ENCODE peak calls at places on chromosomes 1 and 21, in ten cellular contexts. One of them, this sample, is unnamed.

GRCh38 chr1:234326493-234327366 is 46.5 kb upstream of the COA6 start:
- DNase-seq in esophagus squamous epithelium: no peak
- DNase-seq in cardiac muscle cell: peak; percentile 75
- DNase-seq in gastrocnemius medialis: no peak
- DNase-seq in dorsolateral prefrontal cortex: no peak
- DNase-seq in CD8-positive, alpha-beta memory T cell: peak; percentile 54
- DNase-seq in adrenal gland: peak; percentile 44
- DNase-seq in CD4-positive, CD25-positive, alpha-beta regulatory T cell: peak; percentile 75
- DNase-seq in upper lobe of right lung: peak; percentile 72
- DNase-seq in left ventricle myocardium inferior: peak; percentile 23
- DNase-seq in this sample: no peak

GRCh38 chr1:183030053-183030452 is 6.8 kb downstream of the LAMC1 start:
- DNase-seq in esophagus squamous epithelium: no peak
- DNase-seq in CD4-positive, CD25-positive, alpha-beta regulatory T cell: no peak
- DNase-seq in adrenal gland: no peak
- DNase-seq in dorsolateral prefrontal cortex: no peak
- DNase-seq in gastrocnemius medialis: no peak
- DNase-seq in cardiac muscle cell: no peak
- DNase-seq in CD8-positive, alpha-beta memory T cell: no peak
- DNase-seq in upper lobe of right lung: no peak
- DNase-seq in left ventricle myocardium inferior: no peak
- DNase-seq in this sample: no peak

GRCh38 chr1:152035406-152036315 is 1.1 kb downstream of the S100A11 start:
- DNase-seq in upper lobe of right lung: no peak
- DNase-seq in CD4-positive, CD25-positive, alpha-beta regulatory T cell: peak; percentile 6
- DNase-seq in adrenal gland: no peak
- DNase-seq in gastrocnemius medialis: no peak
- DNase-seq in CD8-positive, alpha-beta memory T cell: no peak
- DNase-seq in cardiac muscle cell: no peak
- DNase-seq in esophagus squamous epithelium: no peak
- DNase-seq in dorsolateral prefrontal cortex: no peak
- DNase-seq in left ventricle myocardium inferior: no peak
- DNase-seq in this sample: no peak

GRCh38 chr21:39037807-39038405 is 145.3 kb downstream of the PSMG1 start:
- DNase-seq in gastrocnemius medialis: no peak
- DNase-seq in cardiac muscle cell: no peak
- DNase-seq in esophagus squamous epithelium: no peak
- DNase-seq in upper lobe of right lung: no peak
- DNase-seq in CD8-positive, alpha-beta memory T cell: no peak
- DNase-seq in left ventricle myocardium inferior: no peak
- DNase-seq in CD4-positive, CD25-positive, alpha-beta regulatory T cell: no peak
- DNase-seq in dorsolateral prefrontal cortex: no peak
- DNase-seq in adrenal gland: no peak
- DNase-seq in this sample: no peak

GRCh38 chr1:77473690-77474089 is 191.9 kb downstream of the AK5 start:
- DNase-seq in cardiac muscle cell: no peak
- DNase-seq in gastrocnemius medialis: no peak
- DNase-seq in left ventricle myocardium inferior: no peak
- DNase-seq in CD8-positive, alpha-beta memory T cell: no peak
- DNase-seq in CD4-positive, CD25-positive, alpha-beta regulatory T cell: no peak
- DNase-seq in esophagus squamous epithelium: no peak
- DNase-seq in dorsolateral prefrontal cortex: no peak
- DNase-seq in adrenal gland: peak; percentile 16
- DNase-seq in upper lobe of right lung: no peak
- DNase-seq in this sample: peak; percentile 66

GRCh38 chr1:56339786-56340465 is 239.4 kb downstream of the PLPP3 start:
- DNase-seq in CD4-positive, CD25-positive, alpha-beta regulatory T cell: no peak
- DNase-seq in dorsolateral prefrontal cortex: no peak
- DNase-seq in esophagus squamous epithelium: no peak
- DNase-seq in CD8-positive, alpha-beta memory T cell: no peak
- DNase-seq in gastrocnemius medialis: no peak
- DNase-seq in cardiac muscle cell: no peak
- DNase-seq in adrenal gland: no peak
- DNase-seq in left ventricle myocardium inferior: no peak
- DNase-seq in upper lobe of right lung: no peak
- DNase-seq in this sample: no peak

GRCh38 chr1:81679972-81680371 is 120.8 kb upstream of the ADGRL2 start:
- DNase-seq in adrenal gland: no peak
- DNase-seq in left ventricle myocardium inferior: no peak
- DNase-seq in esophagus squamous epithelium: no peak
- DNase-seq in dorsolateral prefrontal cortex: no peak
- DNase-seq in gastrocnemius medialis: peak; percentile 15
- DNase-seq in CD8-positive, alpha-beta memory T cell: no peak
- DNase-seq in cardiac muscle cell: peak; percentile 34
- DNase-seq in upper lobe of right lung: no peak
- DNase-seq in CD4-positive, CD25-positive, alpha-beta regulatory T cell: no peak
- DNase-seq in this sample: no peak

GRCh38 chr1:67552336-67552759 is 122.1 kb upstream of the SERBP1 start:
- DNase-seq in adrenal gland: no peak
- DNase-seq in CD8-positive, alpha-beta memory T cell: no peak
- DNase-seq in CD4-positive, CD25-positive, alpha-beta regulatory T cell: no peak
- DNase-seq in esophagus squamous epithelium: no peak
- DNase-seq in cardiac muscle cell: no peak
- DNase-seq in left ventricle myocardium inferior: no peak
- DNase-seq in gastrocnemius medialis: no peak
- DNase-seq in upper lobe of right lung: no peak
- DNase-seq in dorsolateral prefrontal cortex: no peak
- DNase-seq in this sample: no peak

GRCh38 chr1:113669988-113670387 is 89.3 kb downstream of the PHTF1 start:
- DNase-seq in upper lobe of right lung: no peak
- DNase-seq in adrenal gland: no peak
- DNase-seq in CD4-positive, CD25-positive, alpha-beta regulatory T cell: no peak
- DNase-seq in CD8-positive, alpha-beta memory T cell: no peak
- DNase-seq in dorsolateral prefrontal cortex: no peak
- DNase-seq in gastrocnemius medialis: no peak
- DNase-seq in left ventricle myocardium inferior: no peak
- DNase-seq in cardiac muscle cell: no peak
- DNase-seq in esophagus squamous epithelium: no peak
- DNase-seq in this sample: no peak

GRCh38 chr21:45104560-45104959 is 30.2 kb downstream of the ADARB1 start:
- DNase-seq in cardiac muscle cell: no peak
- DNase-seq in dorsolateral prefrontal cortex: no peak
- DNase-seq in left ventricle myocardium inferior: peak; percentile 57
- DNase-seq in CD4-positive, CD25-positive, alpha-beta regulatory T cell: no peak
- DNase-seq in esophagus squamous epithelium: no peak
- DNase-seq in CD8-positive, alpha-beta memory T cell: no peak
- DNase-seq in upper lobe of right lung: no peak
- DNase-seq in gastrocnemius medialis: peak; percentile 32
- DNase-seq in adrenal gland: no peak
- DNase-seq in this sample: no peak

DNA sequence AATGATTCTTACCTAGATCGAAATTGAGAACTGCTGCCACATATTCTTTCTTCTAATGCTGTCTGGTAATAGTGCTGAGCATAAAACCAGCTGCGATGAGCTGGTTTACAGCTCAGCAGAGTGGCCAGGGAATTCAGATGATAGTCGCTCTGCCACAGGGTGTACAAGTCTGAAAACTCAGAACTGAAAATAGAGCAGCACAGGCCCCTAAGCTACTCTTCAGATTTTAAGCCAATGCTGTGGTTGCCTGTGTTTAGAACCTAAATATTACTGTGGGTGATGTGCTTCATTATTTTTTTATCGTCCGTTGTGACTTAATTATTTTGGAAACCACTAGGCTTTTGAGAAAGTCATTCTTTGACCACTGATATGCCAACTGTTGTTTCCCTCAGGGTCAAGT is 152.0 kb downstream of the ADGRL4 start:
- DNase-seq in upper lobe of right lung: no peak
- DNase-seq in left ventricle myocardium inferior: no peak
- DNase-seq in cardiac muscle cell: no peak
- DNase-seq in CD8-positive, alpha-beta memory T cell: no peak
- DNase-seq in gastrocnemius medialis: no peak
- DNase-seq in dorsolateral prefrontal cortex: no peak
- DNase-seq in esophagus squamous epithelium: no peak
- DNase-seq in adrenal gland: no peak
- DNase-seq in CD4-positive, CD25-positive, alpha-beta regulatory T cell: no peak
- DNase-seq in this sample: no peak
- H3K27ac ChIP-seq in upper lobe of right lung: no peak overlapping the region
- H3K27ac ChIP-seq in left ventricle myocardium inferior: no peak overlapping the region
- H3K27ac ChIP-seq in cardiac muscle cell: no peak overlapping the region
- H3K27ac ChIP-seq in CD8-positive, alpha-beta memory T cell: no peak overlapping the region
- H3K27ac ChIP-seq in gastrocnemius medialis: no peak overlapping the region
- H3K27ac ChIP-seq in dorsolateral prefrontal cortex: no peak overlapping the region
- H3K27ac ChIP-seq in esophagus squamous epithelium: no peak overlapping the region
- H3K27ac ChIP-seq in adrenal gland: no peak overlapping the region
- H3K27ac ChIP-seq in CD4-positive, CD25-positive, alpha-beta regulatory T cell: no peak overlapping the region
- H3K27ac ChIP-seq in this sample: no peak overlapping the region

DNA sequence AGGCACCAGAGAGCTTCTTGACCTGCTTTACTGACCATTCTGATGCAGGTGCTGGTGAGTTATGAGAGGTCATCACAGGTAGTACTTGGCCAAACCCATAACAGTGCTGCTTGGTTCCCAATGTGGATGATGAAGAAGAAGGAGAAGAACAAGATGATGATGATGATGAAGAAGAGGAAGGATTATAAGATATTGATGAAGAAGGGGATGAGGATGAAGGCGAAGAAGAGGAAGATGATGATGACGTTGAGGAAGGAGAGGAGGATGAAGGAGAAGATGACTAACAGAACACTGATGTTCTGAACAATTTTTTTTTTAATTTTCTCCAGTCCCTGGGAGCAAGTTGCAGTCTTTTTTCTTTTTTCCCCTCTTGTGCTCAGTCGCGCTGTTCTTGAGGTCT is 23.9 kb upstream of the SLAMF1 start:
- DNase-seq in CD4-positive, CD25-positive, alpha-beta regulatory T cell: no peak
- DNase-seq in gastrocnemius medialis: no peak
- DNase-seq in dorsolateral prefrontal cortex: no peak
- DNase-seq in left ventricle myocardium inferior: no peak
- DNase-seq in CD8-positive, alpha-beta memory T cell: no peak
- DNase-seq in adrenal gland: no peak
- DNase-seq in cardiac muscle cell: no peak
- DNase-seq in esophagus squamous epithelium: no peak
- DNase-seq in upper lobe of right lung: no peak
- DNase-seq in this sample: no peak
- H3K27ac ChIP-seq in CD4-positive, CD25-positive, alpha-beta regulatory T cell: no peak overlapping the region
- H3K27ac ChIP-seq in gastrocnemius medialis: no peak overlapping the region
- H3K27ac ChIP-seq in dorsolateral prefrontal cortex: no peak overlapping the region
- H3K27ac ChIP-seq in left ventricle myocardium inferior: no peak overlapping the region
- H3K27ac ChIP-seq in CD8-positive, alpha-beta memory T cell: no peak overlapping the region
- H3K27ac ChIP-seq in adrenal gland: no peak overlapping the region
- H3K27ac ChIP-seq in cardiac muscle cell: no peak overlapping the region
- H3K27ac ChIP-seq in esophagus squamous epithelium: no peak overlapping the region
- H3K27ac ChIP-seq in upper lobe of right lung: no peak overlapping the region
- H3K27ac ChIP-seq in this sample: no peak overlapping the region

GRCh38 chr1:149916927-149917310 is 725 bp downstream of the SV2A start:
- DNase-seq in CD4-positive, CD25-positive, alpha-beta regulatory T cell: no peak
- DNase-seq in left ventricle myocardium inferior: no peak
- DNase-seq in dorsolateral prefrontal cortex: no peak
- DNase-seq in adrenal gland: no peak
- DNase-seq in CD8-positive, alpha-beta memory T cell: no peak
- DNase-seq in esophagus squamous epithelium: no peak
- DNase-seq in upper lobe of right lung: no peak
- DNase-seq in gastrocnemius medialis: no peak
- DNase-seq in cardiac muscle cell: no peak
- DNase-seq in this sample: no peak

GRCh38 chr1:149916193-149916926 is 1.3 kb downstream of the SV2A start:
- DNase-seq in upper lobe of right lung: no peak
- DNase-seq in CD8-positive, alpha-beta memory T cell: no peak
- DNase-seq in CD4-positive, CD25-positive, alpha-beta regulatory T cell: no peak
- DNase-seq in esophagus squamous epithelium: no peak
- DNase-seq in gastrocnemius medialis: no peak
- DNase-seq in cardiac muscle cell: peak; percentile 28
- DNase-seq in adrenal gland: no peak
- DNase-seq in left ventricle myocardium inferior: no peak
- DNase-seq in dorsolateral prefrontal cortex: no peak
- DNase-seq in this sample: no peak

GRCh38 chr1:149914545-149914944 is 3.1 kb downstream of the SV2A start:
- DNase-seq in cardiac muscle cell: no peak
- DNase-seq in CD4-positive, CD25-positive, alpha-beta regulatory T cell: no peak
- DNase-seq in esophagus squamous epithelium: no peak
- DNase-seq in upper lobe of right lung: no peak
- DNase-seq in dorsolateral prefrontal cortex: no peak
- DNase-seq in left ventricle myocardium inferior: no peak
- DNase-seq in gastrocnemius medialis: no peak
- DNase-seq in adrenal gland: no peak
- DNase-seq in CD8-positive, alpha-beta memory T cell: no peak
- DNase-seq in this sample: no peak

GRCh38 chr1:149917590-149918144 is at the start of gene SV2A:
- DNase-seq in cardiac muscle cell: peak; percentile 69
- DNase-seq in esophagus squamous epithelium: no peak
- DNase-seq in gastrocnemius medialis: no peak
- DNase-seq in CD8-positive, alpha-beta memory T cell: peak; percentile 28
- DNase-seq in dorsolateral prefrontal cortex: peak; percentile 85
- DNase-seq in adrenal gland: peak; percentile 59
- DNase-seq in upper lobe of right lung: no peak
- DNase-seq in CD4-positive, CD25-positive, alpha-beta regulatory T cell: peak; percentile 22
- DNase-seq in left ventricle myocardium inferior: no peak
- DNase-seq in this sample: no peak

GRCh38 chr1:149915429-149916192 is 2.0 kb downstream of the SV2A start:
- DNase-seq in left ventricle myocardium inferior: no peak
- DNase-seq in gastrocnemius medialis: no peak
- DNase-seq in dorsolateral prefrontal cortex: no peak
- DNase-seq in cardiac muscle cell: no peak
- DNase-seq in upper lobe of right lung: no peak
- DNase-seq in CD4-positive, CD25-positive, alpha-beta regulatory T cell: no peak
- DNase-seq in esophagus squamous epithelium: no peak
- DNase-seq in adrenal gland: no peak
- DNase-seq in CD8-positive, alpha-beta memory T cell: no peak
- DNase-seq in this sample: no peak
- H3K27ac ChIP-seq in left ventricle myocardium inferior: no peak overlapping the region
- H3K27ac ChIP-seq in gastrocnemius medialis: no peak overlapping the region
- H3K27ac ChIP-seq in dorsolateral prefrontal cortex: peak overlapping the region; percentile 87
- H3K27ac ChIP-seq in cardiac muscle cell: peak overlapping the region; percentile 89
- H3K27ac ChIP-seq in upper lobe of right lung: no peak overlapping the region
- H3K27ac ChIP-seq in CD4-positive, CD25-positive, alpha-beta regulatory T cell: no peak overlapping the region
- H3K27ac ChIP-seq in esophagus squamous epithelium: no peak overlapping the region
- H3K27ac ChIP-seq in adrenal gland: no peak overlapping the region
- H3K27ac ChIP-seq in CD8-positive, alpha-beta memory T cell: no peak overlapping the region
- H3K27ac ChIP-seq in this sample: no peak overlapping the region

GRCh38 chr1:163182330-163182949 is 20.3 kb downstream of the RGS5 start:
- DNase-seq in esophagus squamous epithelium: no peak
- DNase-seq in CD4-positive, CD25-positive, alpha-beta regulatory T cell: no peak
- DNase-seq in dorsolateral prefrontal cortex: no peak
- DNase-seq in left ventricle myocardium inferior: no peak
- DNase-seq in CD8-positive, alpha-beta memory T cell: no peak
- DNase-seq in cardiac muscle cell: no peak
- DNase-seq in adrenal gland: no peak
- DNase-seq in gastrocnemius medialis: no peak
- DNase-seq in upper lobe of right lung: no peak
- DNase-seq in this sample: no peak

GRCh38 chr1:163174524-163175437 is 27.9 kb downstream of the RGS5 start:
- DNase-seq in CD8-positive, alpha-beta memory T cell: no peak
- DNase-seq in CD4-positive, CD25-positive, alpha-beta regulatory T cell: peak; percentile 2
- DNase-seq in dorsolateral prefrontal cortex: peak; percentile 70
- DNase-seq in left ventricle myocardium inferior: peak; percentile 61
- DNase-seq in esophagus squamous epithelium: no peak
- DNase-seq in adrenal gland: peak; percentile 77
- DNase-seq in gastrocnemius medialis: peak; percentile 26
- DNase-seq in cardiac muscle cell: peak; percentile 74
- DNase-seq in upper lobe of right lung: peak; percentile 72
- DNase-seq in this sample: no peak

GRCh38 chr1:163176797-163177196 is 25.9 kb downstream of the RGS5 start:
- DNase-seq in CD4-positive, CD25-positive, alpha-beta regulatory T cell: no peak
- DNase-seq in CD8-positive, alpha-beta memory T cell: no peak
- DNase-seq in dorsolateral prefrontal cortex: no peak
- DNase-seq in upper lobe of right lung: no peak
- DNase-seq in adrenal gland: no peak
- DNase-seq in left ventricle myocardium inferior: no peak
- DNase-seq in gastrocnemius medialis: no peak
- DNase-seq in esophagus squamous epithelium: no peak
- DNase-seq in cardiac muscle cell: no peak
- DNase-seq in this sample: no peak

GRCh38 chr1:163173121-163173520 is 29.6 kb downstream of the RGS5 start:
- DNase-seq in CD8-positive, alpha-beta memory T cell: no peak
- DNase-seq in esophagus squamous epithelium: no peak
- DNase-seq in adrenal gland: no peak
- DNase-seq in CD4-positive, CD25-positive, alpha-beta regulatory T cell: no peak
- DNase-seq in dorsolateral prefrontal cortex: no peak
- DNase-seq in cardiac muscle cell: no peak
- DNase-seq in gastrocnemius medialis: no peak
- DNase-seq in left ventricle myocardium inferior: no peak
- DNase-seq in upper lobe of right lung: no peak
- DNase-seq in this sample: no peak

GRCh38 chr1:163178628-163179027 is 24.1 kb downstream of the RGS5 start:
- DNase-seq in CD4-positive, CD25-positive, alpha-beta regulatory T cell: no peak
- DNase-seq in gastrocnemius medialis: no peak
- DNase-seq in upper lobe of right lung: no peak
- DNase-seq in CD8-positive, alpha-beta memory T cell: no peak
- DNase-seq in adrenal gland: no peak
- DNase-seq in dorsolateral prefrontal cortex: no peak
- DNase-seq in esophagus squamous epithelium: no peak
- DNase-seq in cardiac muscle cell: no peak
- DNase-seq in left ventricle myocardium inferior: no peak
- DNase-seq in this sample: no peak
- H3K27ac ChIP-seq in CD4-positive, CD25-positive, alpha-beta regulatory T cell: no peak overlapping the region
- H3K27ac ChIP-seq in gastrocnemius medialis: no peak overlapping the region
- H3K27ac ChIP-seq in upper lobe of right lung: no peak overlapping the region
- H3K27ac ChIP-seq in CD8-positive, alpha-beta memory T cell: no peak overlapping the region
- H3K27ac ChIP-seq in adrenal gland: no peak overlapping the region
- H3K27ac ChIP-seq in dorsolateral prefrontal cortex: no peak overlapping the region
- H3K27ac ChIP-seq in esophagus squamous epithelium: no peak overlapping the region
- H3K27ac ChIP-seq in cardiac muscle cell: no peak overlapping the region
- H3K27ac ChIP-seq in left ventricle myocardium inferior: no peak overlapping the region
- H3K27ac ChIP-seq in this sample: no peak overlapping the region